ENCODE peak calls at places on chromosome 22, in nine cellular contexts. L is heart right ventricle, N is HFFc6, Y is progenitor cell of endocrine pancreas, B is mucosa of descending colon, Z is Peyer's patch, I is EH, D is NCI-H1092 treated with DMSO at 0.1 percent for 48 hours, Q is HT1080. R is an unnamed sample.

GRCh38 chr22:49657275-49657973 is 170.2 kb downstream of the BRD1 start:
- DNase-seq in L (peak), N (no peak), Y (no peak), B (peak), Z (peak), I (no peak), D (no peak), Q (peak), R (no peak)

GRCh38 chr22:49904040-49904369 is 14.2 kb downstream of the ALG12 start:
- DNase-seq in L (no peak), N (no peak), Y (no peak), B (peak), Z (no peak), I (no peak), D (no peak), Q (no peak), R (no peak)

GRCh38 chr22:45930324-45930723 is 46.6 kb downstream of the WNT7B start:
- DNase-seq in L (no peak), N (no peak), Y (no peak), B (no peak), Z (no peak), I (no peak), D (no peak), Q (no peak), R (no peak)

GRCh38 chr22:33969052-33969451 is 48.8 kb upstream of the LARGE1 start:
- DNase-seq in L (no peak), N (no peak), Y (no peak), B (no peak), Z (no peak), I (no peak), D (no peak), Q (peak), R (no peak)

GRCh38 chr22:39617342-39617741 is 46.8 kb downstream of the CACNA1I start:
- DNase-seq in L (no peak), N (no peak), Y (no peak), B (no peak), Z (no peak), I (no peak), D (no peak), Q (no peak), R (no peak)

GRCh38 chr22:26800858-26801257 is 143.5 kb downstream of the MIAT start:
- DNase-seq in L (no peak), N (peak), Y (peak), B (no peak), Z (no peak), I (peak), D (no peak), Q (no peak), R (peak)

GRCh38 chr22:50236731-50237409 is 8.0 kb downstream of the TUBGCP6 start:
- DNase-seq in L (no peak), N (no peak), Y (no peak), B (no peak), Z (no peak), I (no peak), D (no peak), Q (no peak), R (no peak)

GRCh38 chr22:24601217-24602104 is 1.5 kb upstream of the GGT1 start:
- DNase-seq in L (no peak), N (no peak), Y (no peak), B (peak), Z (peak), I (peak), D (no peak), Q (no peak), R (no peak)

GRCh38 chr22:17748555-17749353 is 25.5 kb downstream of the BID start:
- DNase-seq in L (no peak), N (no peak), Y (no peak), B (peak), Z (no peak), I (no peak), D (no peak), Q (no peak), R (no peak)

GRCh38 chr22:46081831-46082210 is 68.5 kb upstream of the PPARA start:
- DNase-seq in L (no peak), N (no peak), Y (no peak), B (peak), Z (peak), I (peak), D (no peak), Q (peak), R (no peak)

GRCh38 chr22:20781272-20781990 is 7.5 kb downstream of the SERPIND1 start:
- DNase-seq in L (no peak), N (no peak), Y (no peak), B (no peak), Z (no peak), I (no peak), D (peak), Q (no peak), R (no peak)

GRCh38 chr22:29684244-29684643 is 35.6 kb upstream of the CABP7 start:
- DNase-seq in L (no peak), N (no peak), Y (no peak), B (no peak), Z (no peak), I (no peak), D (no peak), Q (no peak), R (no peak)

GRCh38 chr22:37063436-37064420 is 12.2 kb downstream of the KCTD17 start:
- DNase-seq in L (no peak), N (no peak), Y (no peak), B (peak), Z (no peak), I (no peak), D (peak), Q (no peak), R (no peak)

GRCh38 chr22:36274547-36274946 is 21.6 kb downstream of the APOL1 start:
- DNase-seq in L (no peak), N (no peak), Y (no peak), B (no peak), Z (no peak), I (peak), D (no peak), Q (no peak), R (no peak)

GRCh38 chr22:30079952-30080533 is at the start of gene HORMAD2:
- DNase-seq in L (no peak), N (no peak), Y (peak), B (no peak), Z (no peak), I (no peak), D (no peak), Q (no peak), R (no peak)

GRCh38 chr22:19644314-19645223 is 69.7 kb upstream of the SEPTIN5 start:
- DNase-seq in L (no peak), N (no peak), Y (no peak), B (no peak), Z (no peak), I (peak), D (no peak), Q (no peak), R (no peak)

GRCh38 chr22:35476341-35476740 is 64.3 kb upstream of the RASD2 start:
- DNase-seq in L (no peak), N (no peak), Y (no peak), B (no peak), Z (no peak), I (no peak), D (peak), Q (no peak), R (no peak)

GRCh38 chr22:38314140-38314991 is 2.9 kb downstream of the CSNK1E start:
- DNase-seq in L (no peak), N (no peak), Y (no peak), B (no peak), Z (no peak), I (peak), D (no peak), Q (peak), R (no peak)

GRCh38 chr22:16609548-16610261 is 17.1 kb upstream of the CCT8L2 start:
- DNase-seq in L (no peak), N (no peak), Y (no peak), B (no peak), Z (no peak), I (no peak), D (no peak), Q (no peak), R (no peak)

GRCh38 chr22:41028841-41029240 is 63.6 kb upstream of the EP300 start:
- DNase-seq in L (no peak), N (peak), Y (no peak), B (no peak), Z (no peak), I (peak), D (no peak), Q (peak), R (peak)

GRCh38 chr22:34010259-34010658 is 90.0 kb upstream of the LARGE1 start:
- DNase-seq in L (no peak), N (no peak), Y (no peak), B (no peak), Z (no peak), I (no peak), D (no peak), Q (no peak), R (no peak)

GRCh38 chr22:17100621-17101020 is 15.8 kb downstream of the IL17RA start:
- DNase-seq in L (no peak), N (no peak), Y (no peak), B (no peak), Z (no peak), I (no peak), D (no peak), Q (no peak), R (no peak)

GRCh38 chr22:39475902-39476301 is 19.1 kb downstream of the MGAT3 start:
- DNase-seq in L (peak), N (no peak), Y (no peak), B (no peak), Z (peak), I (no peak), D (no peak), Q (no peak), R (no peak)

GRCh38 chr22:21055880-21056319 is 10.2 kb downstream of the LRRC74B start:
- DNase-seq in L (no peak), N (no peak), Y (no peak), B (no peak), Z (no peak), I (peak), D (no peak), Q (no peak), R (no peak)